ENCODE peak calls at places on chromosomes 13 and 19, in four cellular contexts. L is ovary; R is Peyer's patch; Q is CD4-positive, alpha-beta T cell. K is an unnamed sample.

GRCh38 chr19:10517361-10517759 is at the start of gene S1PR5:
- DNase-seq in L (no peak), Q (no peak), R (no peak), K (peak; percentile 21)

GRCh38 chr19:45250832-45251451 is at the start of gene MARK4:
- DNase-seq in L (peak; percentile 75), R (peak; percentile 76), Q (peak; percentile 51), K (peak; percentile 64)

GRCh38 chr19:4775627-4776152 is 15.8 kb upstream of the FEM1A start:
- DNase-seq in L (no peak), R (no peak), Q (no peak), K (no peak)

GRCh38 chr19:23384858-23385257 is 10.4 kb downstream of the ZNF91 start:
- DNase-seq in Q (no peak), L (no peak), R (no peak), K (no peak)

GRCh38 chr19:3821857-3822364 is 35.7 kb upstream of the MATK start:
- DNase-seq in R (peak; percentile 84), L (peak; percentile 58), Q (peak; percentile 95), K (peak; percentile 38)

GRCh38 chr19:44694184-44694579 is 4.8 kb upstream of the CEACAM16 start:
- DNase-seq in Q (no peak), R (no peak), L (no peak), K (no peak)

GRCh38 chr19:10884273-10884672 is 12.9 kb downstream of the CARM1 start:
- DNase-seq in Q (no peak), L (no peak), R (no peak), K (no peak)

GRCh38 chr19:55603115-55603514 is 2.3 kb upstream of the ZNF865 start:
- DNase-seq in Q (no peak), R (no peak), L (peak; percentile 50), K (no peak)

GRCh38 chr13:93361703-93362102 is 135.1 kb downstream of the GPC6 start:
- DNase-seq in Q (no peak), R (no peak), L (no peak), K (no peak)

GRCh38 chr13:33722216-33722900 is 95.6 kb upstream of the RFC3 start:
- DNase-seq in Q (no peak), L (no peak), R (no peak), K (no peak)

GRCh38 chr19:47701717-47702552 is 11.3 kb upstream of the EHD2 start:
- DNase-seq in R (no peak), Q (no peak), L (no peak), K (no peak)

GRCh38 chr19:50465986-50466771 is 10.1 kb upstream of the EMC10 start:
- DNase-seq in Q (no peak), R (peak; percentile 71), L (no peak), K (no peak)

GRCh38 chr13:70613295-70613694 is 505.0 kb upstream of the KLHL1 start:
- DNase-seq in R (no peak), L (no peak), Q (no peak), K (no peak)

GRCh38 chr19:47109541-47110375 is 3.8 kb downstream of the ZC3H4 start:
- DNase-seq in L (no peak), R (no peak), Q (no peak), K (no peak)

GRCh38 chr13:84645196-84646071 is 763.2 kb upstream of the SLITRK1 start:
- DNase-seq in R (no peak), Q (no peak), L (no peak), K (no peak)

GRCh38 chr13:64074989-64075474 is 2659.4 kb upstream of the PCDH20 start:
- DNase-seq in Q (no peak), R (no peak), L (no peak), K (no peak)

GRCh38 chr13:95834134-95834765 is 157.3 kb downstream of the DNAJC3 start:
- DNase-seq in L (peak; percentile 74), R (peak; percentile 69), Q (peak; percentile 58), K (peak; percentile 44)

GRCh38 chr13:104534847-104535246 is 1468.6 kb upstream of the SLC10A2 start:
- DNase-seq in R (no peak), L (no peak), Q (no peak), K (no peak)
- TF ChIP-seq CTCF in R (no peak), L (no peak), Q (no peak), K (no peak)

GRCh38 chr13:19674898-19675297 is 41.4 kb downstream of the MPHOSPH8 start:
- DNase-seq in Q (no peak), L (no peak), R (no peak), K (no peak)
- H3K27ac ChIP-seq in Q (no peak overlapping the region), L (no peak overlapping the region), R (no peak overlapping the region), K (no peak overlapping the region)

GRCh38 chr19:14159059-14159458 is 22.7 kb upstream of the ASF1B start:
- DNase-seq in L (no peak), R (no peak), Q (no peak), K (no peak)

GRCh38 chr19:14158276-14159023 is 22.1 kb upstream of the ASF1B start:
- DNase-seq in R (no peak), Q (no peak), L (no peak), K (no peak)

GRCh38 chr19:14161305-14161704 is 24.9 kb upstream of the ASF1B start:
- DNase-seq in R (no peak), Q (no peak), L (no peak), K (no peak)

GRCh38 chr19:14162871-14163297 is 26.5 kb upstream of the ASF1B start:
- DNase-seq in R (no peak), L (no peak), Q (no peak), K (no peak)

GRCh38 chr19:14160017-14160703 is 23.8 kb upstream of the ASF1B start:
- DNase-seq in R (no peak), Q (no peak), L (no peak), K (no peak)
- TF ChIP-seq CTCF in R (no peak), Q (no peak), L (no peak), K (no peak)

GRCh38 chr13:44174769-44175425 is 198.7 kb upstream of the SERP2 start:
- DNase-seq in Q (no peak), L (peak; percentile 42), R (no peak), K (no peak)
- H3K27ac ChIP-seq in Q (no peak overlapping the region), L (no peak overlapping the region), R (no peak overlapping the region), K (peak overlapping the region; percentile 19)

K was measured in heart right ventricle.